ENCODE peak calls at places on chromosomes 5 and 9, in six cellular contexts. One of them, this sample, is unnamed.

GRCh38 chr5:59798862-59799667 is 94.5 kb downstream of the PDE4D start:
- DNase-seq in heart right ventricle: no peak
- DNase-seq in Calu3: peak; percentile 57
- DNase-seq in adrenal gland: no peak
- DNase-seq in SK-N-SH: no peak
- DNase-seq in Peyer's patch: peak; percentile 57
- DNase-seq in this sample: no peak

GRCh38 chr9:85740821-85741111 is 988 bp downstream of the AGTPBP1 start:
- DNase-seq in adrenal gland: no peak
- DNase-seq in heart right ventricle: no peak
- DNase-seq in Peyer's patch: no peak
- DNase-seq in Calu3: no peak
- DNase-seq in SK-N-SH: peak; percentile 36
- DNase-seq in this sample: no peak

GRCh38 chr5:110338336-110339083 is 388.0 kb downstream of the TMEM232 start:
- DNase-seq in SK-N-SH: no peak
- DNase-seq in Calu3: no peak
- DNase-seq in adrenal gland: no peak
- DNase-seq in Peyer's patch: no peak
- DNase-seq in heart right ventricle: no peak
- DNase-seq in this sample: no peak

GRCh38 chr5:131671994-131672655 is 37.1 kb upstream of the RAPGEF6 start:
- DNase-seq in adrenal gland: peak; percentile 43
- DNase-seq in heart right ventricle: no peak
- DNase-seq in Peyer's patch: no peak
- DNase-seq in Calu3: no peak
- DNase-seq in SK-N-SH: no peak
- DNase-seq in this sample: no peak

GRCh38 chr5:73424489-73425102 is 24.0 kb downstream of the FOXD1 start:
- DNase-seq in SK-N-SH: no peak
- DNase-seq in adrenal gland: no peak
- DNase-seq in Calu3: no peak
- DNase-seq in heart right ventricle: no peak
- DNase-seq in Peyer's patch: no peak
- DNase-seq in this sample: no peak

GRCh38 chr9:114117996-114118830 is 19.1 kb upstream of the KIF12 start:
- DNase-seq in Peyer's patch: no peak
- DNase-seq in heart right ventricle: no peak
- DNase-seq in adrenal gland: no peak
- DNase-seq in Calu3: peak; percentile 66
- DNase-seq in SK-N-SH: no peak
- DNase-seq in this sample: no peak

GRCh38 chr9:70257991-70258691 is 637 bp upstream of the SMC5 start:
- DNase-seq in adrenal gland: no peak
- DNase-seq in Calu3: no peak
- DNase-seq in heart right ventricle: no peak
- DNase-seq in SK-N-SH: peak; percentile 30
- DNase-seq in Peyer's patch: peak; percentile 54
- DNase-seq in this sample: no peak

GRCh38 chr5:173786296-173787187 is 101.6 kb upstream of the CPEB4 start:
- DNase-seq in Peyer's patch: peak; percentile 43
- DNase-seq in SK-N-SH: no peak
- DNase-seq in Calu3: no peak
- DNase-seq in adrenal gland: no peak
- DNase-seq in heart right ventricle: no peak
- DNase-seq in this sample: no peak

GRCh38 chr9:121169094-121169601 is 32.5 kb downstream of the RAB14 start:
- DNase-seq in Peyer's patch: no peak
- DNase-seq in adrenal gland: no peak
- DNase-seq in SK-N-SH: peak; percentile 18
- DNase-seq in Calu3: peak; percentile 4
- DNase-seq in heart right ventricle: no peak
- DNase-seq in this sample: no peak

GRCh38 chr5:37211661-37212060 is 37.5 kb downstream of the CPLANE1 start:
- DNase-seq in heart right ventricle: no peak
- DNase-seq in adrenal gland: no peak
- DNase-seq in Peyer's patch: no peak
- DNase-seq in SK-N-SH: no peak
- DNase-seq in Calu3: no peak
- DNase-seq in this sample: no peak

GRCh38 chr9:107019216-107019615 is 156.2 kb downstream of the ZNF462 start:
- DNase-seq in SK-N-SH: no peak
- DNase-seq in Calu3: no peak
- DNase-seq in heart right ventricle: no peak
- DNase-seq in Peyer's patch: no peak
- DNase-seq in adrenal gland: no peak
- DNase-seq in this sample: no peak

GRCh38 chr9:129140397-129141065 is 29.3 kb downstream of the PTPA start:
- DNase-seq in SK-N-SH: peak; percentile 68
- DNase-seq in heart right ventricle: peak; percentile 46
- DNase-seq in Calu3: peak; percentile 21
- DNase-seq in Peyer's patch: peak; percentile 65
- DNase-seq in adrenal gland: no peak
- DNase-seq in this sample: peak; percentile 66

GRCh38 chr5:58666141-58666540 is 83.3 kb downstream of the RAB3C start:
- DNase-seq in Peyer's patch: no peak
- DNase-seq in SK-N-SH: no peak
- DNase-seq in Calu3: no peak
- DNase-seq in adrenal gland: no peak
- DNase-seq in heart right ventricle: no peak
- DNase-seq in this sample: no peak

GRCh38 chr9:69535296-69535832 is 136.8 kb downstream of the APBA1 start:
- DNase-seq in Peyer's patch: no peak
- DNase-seq in heart right ventricle: no peak
- DNase-seq in SK-N-SH: peak; percentile 22
- DNase-seq in Calu3: no peak
- DNase-seq in adrenal gland: no peak
- DNase-seq in this sample: no peak

GRCh38 chr9:77926314-77926959 is 105.2 kb downstream of the GNAQ start:
- DNase-seq in SK-N-SH: no peak
- DNase-seq in Calu3: no peak
- DNase-seq in adrenal gland: no peak
- DNase-seq in Peyer's patch: no peak
- DNase-seq in heart right ventricle: no peak
- DNase-seq in this sample: no peak

GRCh38 chr5:1002836-1003235 is 5.8 kb upstream of the NKD2 start:
- DNase-seq in Peyer's patch: peak; percentile 34
- DNase-seq in Calu3: no peak
- DNase-seq in SK-N-SH: no peak
- DNase-seq in heart right ventricle: no peak
- DNase-seq in adrenal gland: no peak
- DNase-seq in this sample: no peak

GRCh38 chr9:94808926-94809700 is 82.6 kb downstream of the AOPEP start:
- DNase-seq in SK-N-SH: no peak
- DNase-seq in heart right ventricle: no peak
- DNase-seq in Calu3: no peak
- DNase-seq in Peyer's patch: no peak
- DNase-seq in adrenal gland: no peak
- DNase-seq in this sample: no peak

GRCh38 chr9:135592625-135593024 is 31.1 kb downstream of the PAEP start:
- DNase-seq in Calu3: no peak
- DNase-seq in Peyer's patch: peak; percentile 14
- DNase-seq in adrenal gland: no peak
- DNase-seq in SK-N-SH: no peak
- DNase-seq in heart right ventricle: no peak
- DNase-seq in this sample: no peak

GRCh38 chr9:70761139-70761538 is 346.7 kb upstream of the KLF9 start:
- DNase-seq in heart right ventricle: no peak
- DNase-seq in Peyer's patch: no peak
- DNase-seq in adrenal gland: no peak
- DNase-seq in Calu3: no peak
- DNase-seq in SK-N-SH: no peak
- DNase-seq in this sample: no peak

GRCh38 chr9:94864862-94865435 is 138.4 kb downstream of the AOPEP start:
- DNase-seq in Peyer's patch: no peak
- DNase-seq in adrenal gland: no peak
- DNase-seq in heart right ventricle: no peak
- DNase-seq in SK-N-SH: no peak
- DNase-seq in Calu3: no peak
- DNase-seq in this sample: no peak

GRCh38 chr5:96079075-96079474 is 117.4 kb upstream of the ELL2 start:
- DNase-seq in heart right ventricle: no peak
- DNase-seq in Peyer's patch: no peak
- DNase-seq in Calu3: no peak
- DNase-seq in adrenal gland: no peak
- DNase-seq in SK-N-SH: no peak
- DNase-seq in this sample: no peak

GRCh38 chr5:82594097-82594496 is 315.9 kb upstream of the RPS23 start:
- DNase-seq in Calu3: no peak
- DNase-seq in Peyer's patch: no peak
- DNase-seq in adrenal gland: no peak
- DNase-seq in SK-N-SH: no peak
- DNase-seq in heart right ventricle: no peak
- DNase-seq in this sample: no peak

GRCh38 chr9:131747352-131747751 is 7.5 kb upstream of the RAPGEF1 start:
- DNase-seq in adrenal gland: peak; percentile 41
- DNase-seq in heart right ventricle: no peak
- DNase-seq in SK-N-SH: peak; percentile 52
- DNase-seq in Calu3: peak; percentile 17
- DNase-seq in Peyer's patch: peak; percentile 67
- DNase-seq in this sample: no peak

GRCh38 chr5:56759521-56759920 is 55.8 kb upstream of the MAP3K1 start:
- DNase-seq in SK-N-SH: no peak
- DNase-seq in Calu3: peak; percentile 14
- DNase-seq in Peyer's patch: no peak
- DNase-seq in adrenal gland: peak; percentile 35
- DNase-seq in heart right ventricle: peak; percentile 11
- DNase-seq in this sample: no peak

GRCh38 chr9:23582836-23583235 is 243.2 kb downstream of the ELAVL2 start:
- DNase-seq in Calu3: no peak
- DNase-seq in Peyer's patch: no peak
- DNase-seq in heart right ventricle: no peak
- DNase-seq in adrenal gland: no peak
- DNase-seq in SK-N-SH: no peak
- DNase-seq in this sample: no peak

GRCh38 chr9:127020526-127021078 is 101.8 kb downstream of the ANGPTL2 start:
- DNase-seq in SK-N-SH: no peak
- DNase-seq in Calu3: no peak
- DNase-seq in heart right ventricle: no peak
- DNase-seq in Peyer's patch: no peak
- DNase-seq in adrenal gland: no peak
- DNase-seq in this sample: no peak

GRCh38 chr5:42991477-42992034 is 48.6 kb downstream of the ANXA2R start:
- DNase-seq in adrenal gland: no peak
- DNase-seq in Peyer's patch: peak; percentile 56
- DNase-seq in Calu3: peak; percentile 32
- DNase-seq in SK-N-SH: no peak
- DNase-seq in heart right ventricle: peak; percentile 23
- DNase-seq in this sample: peak; percentile 27

GRCh38 chr5:168093200-168093930 is 198.1 kb upstream of the WWC1 start:
- DNase-seq in Calu3: no peak
- DNase-seq in SK-N-SH: no peak
- DNase-seq in heart right ventricle: no peak
- DNase-seq in adrenal gland: no peak
- DNase-seq in Peyer's patch: no peak
- DNase-seq in this sample: no peak

GRCh38 chr9:92191801-92192200 is 76.6 kb upstream of the SPTLC1 start:
- DNase-seq in SK-N-SH: peak; percentile 47
- DNase-seq in Peyer's patch: no peak
- DNase-seq in adrenal gland: no peak
- DNase-seq in Calu3: no peak
- DNase-seq in heart right ventricle: no peak
- DNase-seq in this sample: no peak

GRCh38 chr5:173547579-173547978 is 68.9 kb downstream of the BOD1 start:
- DNase-seq in Calu3: peak; percentile 14
- DNase-seq in heart right ventricle: no peak
- DNase-seq in SK-N-SH: no peak
- DNase-seq in Peyer's patch: no peak
- DNase-seq in adrenal gland: no peak
- DNase-seq in this sample: no peak

GRCh38 chr5:176183321-176184074 is 54.7 kb upstream of the SIMC1 start:
- DNase-seq in heart right ventricle: no peak
- DNase-seq in Peyer's patch: no peak
- DNase-seq in SK-N-SH: no peak
- DNase-seq in Calu3: no peak
- DNase-seq in adrenal gland: no peak
- DNase-seq in this sample: no peak
- TF ChIP-seq CTCF in heart right ventricle: no peak
- TF ChIP-seq CTCF in Peyer's patch: no peak
- TF ChIP-seq CTCF in SK-N-SH: no peak
- TF ChIP-seq CTCF in Calu3: no peak
- TF ChIP-seq CTCF in adrenal gland: no peak
- TF ChIP-seq CTCF in this sample: no peak

GRCh38 chr5:98121036-98121936 is 652.2 kb upstream of the RGMB start:
- DNase-seq in Calu3: no peak
- DNase-seq in adrenal gland: no peak
- DNase-seq in SK-N-SH: no peak
- DNase-seq in heart right ventricle: no peak
- DNase-seq in Peyer's patch: no peak
- DNase-seq in this sample: no peak
- TF ChIP-seq CTCF in Calu3: no peak
- TF ChIP-seq CTCF in adrenal gland: no peak
- TF ChIP-seq CTCF in SK-N-SH: no peak
- TF ChIP-seq CTCF in heart right ventricle: no peak
- TF ChIP-seq CTCF in Peyer's patch: no peak
- TF ChIP-seq CTCF in this sample: no peak

DNA sequence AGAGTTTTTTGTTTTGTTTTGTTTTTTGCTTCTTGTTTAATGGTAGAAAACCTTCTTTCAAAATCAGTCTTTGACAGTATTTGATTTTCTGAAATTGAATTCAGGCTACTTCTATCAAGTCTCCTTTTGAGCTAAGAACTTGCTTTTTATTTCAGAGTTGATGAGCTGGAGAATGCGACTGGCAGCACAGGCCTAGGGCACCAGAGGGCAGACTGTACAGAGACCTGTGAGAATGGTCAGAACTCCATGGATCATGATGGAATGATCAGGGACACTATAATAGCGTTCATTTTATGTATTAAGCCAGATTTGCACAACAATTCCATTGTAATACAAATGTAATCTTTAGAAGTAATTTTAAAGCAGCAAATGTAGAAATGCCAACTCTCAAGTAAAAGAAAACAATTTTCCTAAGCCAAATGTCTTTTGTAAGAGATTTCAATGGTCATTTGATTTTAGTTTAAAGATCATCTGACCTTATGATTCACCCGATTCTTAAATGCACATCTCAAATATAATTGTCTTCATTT is 902.4 kb downstream of the NR2F1-AS1 start:
- DNase-seq in heart right ventricle: no peak
- DNase-seq in SK-N-SH: peak; percentile 8
- DNase-seq in Peyer's patch: no peak
- DNase-seq in adrenal gland: no peak
- DNase-seq in Calu3: peak; percentile 45
- DNase-seq in this sample: no peak
- TF ChIP-seq CTCF in heart right ventricle: no peak
- TF ChIP-seq CTCF in SK-N-SH: peak; percentile 47
- TF ChIP-seq CTCF in Peyer's patch: no peak
- TF ChIP-seq CTCF in adrenal gland: no peak
- TF ChIP-seq CTCF in Calu3: no peak
- TF ChIP-seq CTCF in this sample: no peak

GRCh38 chr5:133304707-133305216 is 252.9 kb downstream of the HSPA4 start:
- DNase-seq in heart right ventricle: no peak
- DNase-seq in SK-N-SH: no peak
- DNase-seq in Calu3: no peak
- DNase-seq in Peyer's patch: no peak
- DNase-seq in adrenal gland: no peak
- DNase-seq in this sample: no peak
- TF ChIP-seq CTCF in heart right ventricle: no peak
- TF ChIP-seq CTCF in SK-N-SH: no peak
- TF ChIP-seq CTCF in Calu3: no peak
- TF ChIP-seq CTCF in Peyer's patch: no peak
- TF ChIP-seq CTCF in adrenal gland: no peak
- TF ChIP-seq CTCF in this sample: no peak

GRCh38 chr5:28810751-28811136 is 1772.4 kb upstream of the CDH9 start:
- DNase-seq in SK-N-SH: no peak
- DNase-seq in adrenal gland: no peak
- DNase-seq in Calu3: no peak
- DNase-seq in Peyer's patch: no peak
- DNase-seq in heart right ventricle: no peak
- DNase-seq in this sample: no peak
- TF ChIP-seq CTCF in SK-N-SH: peak; percentile 34
- TF ChIP-seq CTCF in adrenal gland: no peak
- TF ChIP-seq CTCF in Calu3: no peak
- TF ChIP-seq CTCF in Peyer's patch: no peak
- TF ChIP-seq CTCF in heart right ventricle: no peak
- TF ChIP-seq CTCF in this sample: no peak

This sample was measured in activated B cell treated with CpG ODN at 0.5 μM for 24 hours.